ENCODE peak calls at places on chromosome 20, in ten cellular contexts. H is stomach, D is right atrium auricular region, S is left ventricle myocardium inferior, L is lung, N is trophoblast cell, J is SHP77, I is AML-193, A is kidney epithelial cell, F is heart left ventricle. R is an unnamed sample.

GRCh38 chr20:63347081-63347741 is 13.9 kb downstream of the CHRNA4 start:
- DNase-seq in H (no peak), D (no peak), S (no peak), L (no peak), N (no peak), J (no peak), I (no peak), A (no peak), F (no peak), R (no peak)

GRCh38 chr20:38764563-38765355 is 16.5 kb downstream of the ACTR5 start:
- DNase-seq in H (peak; percentile 60), D (no peak), S (no peak), L (no peak), N (peak; percentile 42), J (no peak), I (no peak), A (peak; percentile 86), F (no peak), R (no peak)

GRCh38 chr20:48236485-48237055 is 451.3 kb upstream of the SULF2 start:
- DNase-seq in H (no peak), D (no peak), S (no peak), L (no peak), N (no peak), J (no peak), I (no peak), A (no peak), F (no peak), R (no peak)

GRCh38 chr20:48329676-48330644 is 497.8 kb downstream of the PREX1 start:
- DNase-seq in H (no peak), D (no peak), S (no peak), L (no peak), N (no peak), J (no peak), I (no peak), A (no peak), F (no peak), R (no peak)

GRCh38 chr20:44070139-44070900 is 116.7 kb downstream of the JPH2 start:
- DNase-seq in H (peak; percentile 23), D (peak; percentile 28), S (no peak), L (no peak), N (no peak), J (no peak), I (no peak), A (no peak), F (no peak), R (no peak)

GRCh38 chr20:1304711-1305515 is 24.0 kb downstream of the SDCBP2 start:
- DNase-seq in H (no peak), D (no peak), S (no peak), L (no peak), N (no peak), J (peak; percentile 12), I (no peak), A (no peak), F (no peak), R (no peak)

GRCh38 chr20:16459019-16459700 is 114.1 kb downstream of the KIF16B start:
- DNase-seq in H (no peak), D (peak; percentile 72), S (no peak), L (no peak), N (no peak), J (no peak), I (no peak), A (peak; percentile 9), F (peak; percentile 35), R (no peak)

GRCh38 chr20:51326241-51326819 is 216.2 kb downstream of the NFATC2 start:
- DNase-seq in H (peak; percentile 63), D (no peak), S (peak; percentile 24), L (no peak), N (peak; percentile 61), J (peak; percentile 7), I (peak; percentile 41), A (no peak), F (no peak), R (no peak)

GRCh38 chr20:57104711-57105110 is 161.7 kb downstream of the BMP7 start:
- DNase-seq in H (no peak), D (no peak), S (no peak), L (no peak), N (no peak), J (no peak), I (no peak), A (no peak), F (no peak), R (no peak)

GRCh38 chr20:4973330-4974097 is 27.8 kb downstream of the SLC23A2 start:
- DNase-seq in H (peak; percentile 43), D (peak; percentile 64), S (peak; percentile 21), L (peak; percentile 39), N (peak; percentile 66), J (no peak), I (no peak), A (peak; percentile 84), F (peak; percentile 13), R (no peak)